ENCODE peak calls at places on chromosomes 12 and 14, in ten cellular contexts. P, T, R, C, K, D, Q, O, L and H are unnamed samples. For H3K4me1, the result is how much of the 10 kb centered on the place peaks cover.

GRCh38 chr14:28785096-28785952 is 18.7 kb downstream of the FOXG1 start:
- DNase-seq in P (no peak), T (no peak), R (no peak), C (peak), K (no peak), D (no peak), Q (no peak), O (no peak), L (no peak), H (no peak)

GRCh38 chr14:64746298-64747250 is 42.4 kb downstream of the PLEKHG3 start:
- DNase-seq in P (no peak), T (no peak), R (no peak), C (peak), K (no peak), D (peak), Q (no peak), O (no peak), L (no peak), H (no peak)

GRCh38 chr12:49094104-49094948 is at the start of gene DHH:
- DNase-seq in P (no peak), T (no peak), R (no peak), C (peak), K (peak), D (peak), Q (peak), O (no peak), L (no peak), H (no peak)

GRCh38 chr14:99853206-99853605 is 60.0 kb downstream of the EML1 start:
- DNase-seq in P (no peak), T (no peak), R (no peak), C (no peak), K (no peak), D (no peak), Q (no peak), O (no peak), L (no peak), H (no peak)

GRCh38 chr14:101192661-101193000 is 289.1 kb upstream of the RTL1 start:
- DNase-seq in P (no peak), T (no peak), R (no peak), C (no peak), K (no peak), D (no peak), Q (no peak), O (no peak), L (no peak), H (peak)

GRCh38 chr12:110316861-110317260 is 35.8 kb downstream of the ATP2A2 start:
- DNase-seq in P (no peak), T (no peak), R (peak), C (peak), K (no peak), D (no peak), Q (no peak), O (no peak), L (no peak), H (no peak)

GRCh38 chr14:76985540-76986260 is 42.8 kb downstream of the IRF2BPL start:
- DNase-seq in P (no peak), T (no peak), R (no peak), C (peak), K (no peak), D (no peak), Q (no peak), O (no peak), L (peak), H (no peak)

GRCh38 chr12:47892819-47893218 is 12.0 kb downstream of the VDR start:
- DNase-seq in P (no peak), T (no peak), R (no peak), C (peak), K (no peak), D (no peak), Q (no peak), O (no peak), L (no peak), H (no peak)

GRCh38 chr14:91906374-91906773 is 39.0 kb upstream of the TC2N start:
- DNase-seq in P (no peak), T (no peak), R (no peak), C (no peak), K (no peak), D (no peak), Q (no peak), O (no peak), L (peak), H (no peak)

GRCh38 chr12:108117163-108117849 is 11.8 kb upstream of the WSCD2 start:
- DNase-seq in P (no peak), T (no peak), R (peak), C (no peak), K (no peak), D (no peak), Q (no peak), O (no peak), L (peak), H (no peak)

GRCh38 chr12:112924986-112925385 is 13.3 kb upstream of the OAS3 start:
- DNase-seq in P (no peak), T (no peak), R (no peak), C (no peak), K (no peak), D (no peak), Q (no peak), O (no peak), L (no peak), H (no peak)

GRCh38 chr12:103851127-103851526 is 10.1 kb upstream of the NT5DC3 start:
- DNase-seq in P (no peak), T (no peak), R (no peak), C (peak), K (no peak), D (no peak), Q (no peak), O (no peak), L (no peak), H (no peak)

GRCh38 chr12:54879132-54879531 is 24.8 kb downstream of the MUCL1 start:
- DNase-seq in P (no peak), T (no peak), R (no peak), C (no peak), K (no peak), D (no peak), Q (no peak), O (no peak), L (no peak), H (no peak)

GRCh38 chr12:54879579-54879978 is 25.3 kb downstream of the MUCL1 start:
- DNase-seq in P (no peak), T (no peak), R (no peak), C (no peak), K (no peak), D (no peak), Q (no peak), O (no peak), L (no peak), H (no peak)

DNA sequence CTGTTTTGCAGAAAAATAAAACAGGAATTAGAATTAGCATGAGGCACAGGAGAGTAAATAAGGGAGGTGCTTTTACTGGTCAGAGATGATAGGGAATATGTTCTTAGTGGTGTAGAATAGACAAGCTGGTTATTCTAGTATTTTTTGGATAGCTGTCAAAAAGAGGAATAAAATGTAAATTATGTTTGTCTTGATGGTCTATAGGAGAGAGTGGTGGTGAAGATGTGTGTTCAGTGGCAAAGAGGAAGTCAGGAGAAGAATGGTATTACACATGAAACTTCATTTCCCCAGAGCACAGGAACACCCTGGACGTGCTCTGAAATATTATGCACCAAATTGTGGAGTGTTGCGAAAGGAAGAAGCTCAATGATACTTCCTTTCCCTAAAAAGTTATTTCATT is 27.8 kb downstream of the MUCL1 start:
- DNase-seq in P (no peak), T (no peak), R (no peak), C (no peak), K (no peak), D (no peak), Q (no peak), O (no peak), L (no peak), H (no peak)
- TF ChIP-seq CTCF in P (no peak), T (no peak), R (no peak), C (no peak), K (no peak), D (no peak), Q (no peak), O (no peak), L (no peak), H (no peak)

GRCh38 chr14:93972618-93973205 is 3.7 kb downstream of the ASB2 start:
- DNase-seq in P (no peak), T (no peak), R (no peak), C (no peak), K (no peak), D (no peak), Q (no peak), O (no peak), L (no peak), H (no peak)

GRCh38 chr14:93974833-93975232 is 1.5 kb downstream of the ASB2 start:
- DNase-seq in P (no peak), T (no peak), R (no peak), C (no peak), K (no peak), D (no peak), Q (no peak), O (no peak), L (no peak), H (no peak)

GRCh38 chr14:93975791-93976476 is 436 bp downstream of the ASB2 start:
- DNase-seq in P (no peak), T (peak), R (no peak), C (no peak), K (no peak), D (no peak), Q (no peak), O (no peak), L (no peak), H (no peak)

GRCh38 chr14:93973607-93974006 is 2.8 kb downstream of the ASB2 start:
- DNase-seq in P (no peak), T (no peak), R (no peak), C (no peak), K (no peak), D (no peak), Q (no peak), O (no peak), L (no peak), H (no peak)

DNA sequence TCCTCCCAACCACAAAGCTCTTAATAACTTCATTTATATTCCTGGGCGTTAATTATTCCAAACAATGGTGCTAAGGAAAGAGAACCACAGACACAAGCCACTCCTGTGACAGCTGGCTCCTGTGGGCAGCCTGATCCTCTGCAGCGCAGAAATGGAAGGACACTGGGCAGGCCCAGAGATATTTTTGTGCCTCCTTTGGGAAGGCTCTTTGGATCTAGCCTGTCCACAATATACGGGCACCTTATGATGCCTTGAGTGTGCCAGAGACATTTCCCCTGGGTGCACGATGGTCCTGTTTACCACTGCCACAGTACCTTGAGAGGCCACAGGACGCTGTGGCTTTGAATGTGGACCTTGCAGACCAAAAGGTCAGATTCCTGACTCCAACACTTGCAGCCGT is 2.1 kb downstream of the ASB2 start:
- DNase-seq in P (no peak), T (no peak), R (no peak), C (no peak), K (no peak), D (no peak), Q (no peak), O (no peak), L (no peak), H (no peak)
- H3K4me1 ChIP-seq in P (half or more), T (half or more), R (under half), C (under half), K (under half), D (under half), Q (under half), O (under half), L (under half), H (half or more)

DNA sequence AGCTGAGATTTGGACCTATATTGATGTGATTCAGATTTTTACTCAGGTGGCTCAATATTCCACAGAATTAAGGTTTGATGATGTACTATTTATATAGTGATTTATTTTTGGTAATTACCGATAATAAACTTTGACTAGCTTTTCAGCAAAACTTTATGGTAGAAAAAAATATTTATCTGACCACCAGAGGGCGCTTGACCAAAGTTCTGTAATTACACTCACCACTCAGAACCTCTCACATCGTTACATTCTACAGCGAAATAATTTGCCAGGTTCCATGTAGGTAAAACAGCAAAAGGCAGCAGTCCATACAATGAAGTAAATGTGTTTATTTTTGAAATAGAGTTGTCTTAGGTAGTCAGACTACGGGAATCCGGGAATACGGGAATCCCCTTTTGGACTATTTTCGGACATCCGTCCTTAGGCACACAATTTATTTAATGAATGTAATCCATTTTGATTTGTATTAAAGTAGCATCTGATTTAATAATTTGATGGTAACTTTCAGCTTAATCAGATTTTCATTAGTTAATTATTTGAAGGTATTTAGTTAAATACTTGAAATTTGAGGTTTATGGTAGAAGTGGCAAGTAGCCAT is 143.0 kb upstream of the DDHD1 start:
- DNase-seq in P (no peak), T (peak), R (no peak), C (peak), K (no peak), D (peak), Q (no peak), O (peak), L (peak), H (no peak)
- TF ChIP-seq CTCF in P (peak), T (peak), R (peak), C (peak), K (peak), D (peak), Q (peak), O (peak), L (peak), H (peak)

GRCh38 chr12:15629761-15630160 is 159.4 kb downstream of the EPS8 start:
- DNase-seq in P (no peak), T (no peak), R (peak), C (peak), K (no peak), D (peak), Q (no peak), O (no peak), L (peak), H (no peak)

GRCh38 chr12:15632708-15633107 is 156.5 kb downstream of the EPS8 start:
- DNase-seq in P (no peak), T (no peak), R (no peak), C (peak), K (no peak), D (no peak), Q (no peak), O (no peak), L (no peak), H (no peak)

GRCh38 chr12:15629108-15629507 is 160.1 kb downstream of the EPS8 start:
- DNase-seq in P (peak), T (no peak), R (peak), C (peak), K (no peak), D (peak), Q (peak), O (peak), L (peak), H (peak)

GRCh38 chr12:15633201-15633600 is 156.0 kb downstream of the EPS8 start:
- DNase-seq in P (no peak), T (no peak), R (no peak), C (no peak), K (no peak), D (peak), Q (no peak), O (no peak), L (no peak), H (no peak)

DNA sequence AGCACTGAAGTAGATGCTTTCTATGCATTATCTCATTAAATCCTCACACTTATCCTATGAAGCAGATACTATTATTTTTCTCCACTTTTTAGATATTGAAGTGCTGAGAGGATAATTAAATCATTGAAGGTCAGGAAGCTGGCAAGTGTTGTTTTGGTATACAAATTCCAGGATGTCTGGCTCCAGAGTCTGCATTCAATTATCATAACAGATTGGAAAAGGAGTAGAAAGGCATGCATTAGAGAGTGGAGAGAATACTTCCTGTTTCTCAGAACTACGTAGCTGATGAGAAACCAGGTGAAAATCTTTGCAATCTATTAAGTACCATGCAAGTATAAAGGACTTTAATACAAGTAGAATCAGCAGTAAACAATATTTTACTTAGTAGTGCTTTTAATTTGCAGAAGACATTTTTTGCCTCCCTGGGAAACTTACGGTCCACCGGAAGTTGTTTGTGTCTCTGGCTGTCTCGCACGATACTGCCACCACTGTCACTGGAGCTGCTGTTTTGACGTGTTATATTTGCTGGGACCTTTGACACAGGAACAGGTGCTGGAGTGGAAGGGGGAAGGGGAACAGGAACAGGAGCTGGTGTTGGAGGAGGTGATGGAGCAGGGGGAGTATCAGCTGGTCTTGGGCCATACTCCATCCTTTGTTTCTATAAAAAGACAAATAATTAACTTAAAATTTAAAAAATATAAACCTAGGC is 158.0 kb downstream of the EPS8 start:
- DNase-seq in P (no peak), T (no peak), R (no peak), C (no peak), K (no peak), D (no peak), Q (no peak), O (no peak), L (no peak), H (no peak)
- H3K4me1 ChIP-seq in P (half or more), T (under half), R (under half), C (under half), K (under half), D (half or more), Q (under half), O (under half), L (half or more), H (under half)

GRCh38 chr14:68968721-68969120 is 10.4 kb downstream of the ACTN1 start:
- DNase-seq in P (no peak), T (no peak), R (no peak), C (no peak), K (no peak), D (no peak), Q (no peak), O (no peak), L (no peak), H (no peak)

GRCh38 chr14:68968051-68968450 is 11.1 kb downstream of the ACTN1 start:
- DNase-seq in P (no peak), T (no peak), R (no peak), C (no peak), K (peak), D (no peak), Q (no peak), O (no peak), L (no peak), H (no peak)

GRCh38 chr14:68970096-68970612 is 8.9 kb downstream of the ACTN1 start:
- DNase-seq in P (no peak), T (peak), R (no peak), C (no peak), K (no peak), D (peak), Q (no peak), O (no peak), L (no peak), H (no peak)

GRCh38 chr14:68970736-68971135 is 8.4 kb downstream of the ACTN1 start:
- DNase-seq in P (no peak), T (no peak), R (no peak), C (no peak), K (no peak), D (no peak), Q (no peak), O (no peak), L (no peak), H (no peak)

GRCh38 chr14:68969278-68969677 is 9.8 kb downstream of the ACTN1 start:
- DNase-seq in P (no peak), T (no peak), R (no peak), C (no peak), K (no peak), D (peak), Q (no peak), O (no peak), L (no peak), H (no peak)
- TF ChIP-seq CTCF in P (no peak), T (no peak), R (no peak), C (no peak), K (no peak), D (no peak), Q (no peak), O (no peak), L (no peak), H (no peak)

GRCh38 chr12:31970199-31970598 is 11.0 kb downstream of the RESF1 start:
- DNase-seq in P (no peak), T (no peak), R (no peak), C (no peak), K (no peak), D (no peak), Q (no peak), O (no peak), L (peak), H (no peak)
- H3K4me1 ChIP-seq in P (under half), T (under half), R (under half), C (under half), K (under half), D (under half), Q (under half), O (under half), L (under half), H (under half)

GRCh38 chr12:71900091-71900490 is 38.6 kb upstream of the TPH2 start:
- DNase-seq in P (no peak), T (no peak), R (peak), C (no peak), K (no peak), D (peak), Q (no peak), O (no peak), L (peak), H (no peak)
- TF ChIP-seq CTCF in P (no peak), T (no peak), R (peak), C (no peak), K (peak), D (peak), Q (no peak), O (no peak), L (peak), H (no peak)